ENCODE peak calls at places on chromosomes 7 and 10, in four cellular contexts. U is Kasumi-1; H is stimulated activated naive CD4-positive, alpha-beta T cell; V is fibroblast of pulmonary artery. G is an unnamed sample.

GRCh38 chr7:32515890-32516550 is 20.7 kb downstream of the AVL9 start:
- DNase-seq in U (no peak), H (peak; percentile 11), V (peak; percentile 25), G (no peak)

GRCh38 chr10:103273026-103273425 is 3.9 kb upstream of the INA start:
- DNase-seq in U (no peak), H (no peak), V (peak; percentile 93), G (no peak)

GRCh38 chr7:55273186-55273980 is 91.8 kb upstream of the LANCL2 start:
- DNase-seq in U (no peak), H (no peak), V (no peak), G (no peak)

GRCh38 chr10:44714451-44714850 is 196.7 kb upstream of the TMEM72 start:
- DNase-seq in U (no peak), H (no peak), V (no peak), G (no peak)

GRCh38 chr10:17024461-17024860 is 105.2 kb downstream of the CUBN start:
- DNase-seq in U (no peak), H (no peak), V (no peak), G (no peak)

GRCh38 chr10:10892290-10892875 is 125.3 kb upstream of the CELF2 start:
- DNase-seq in U (no peak), H (no peak), V (no peak), G (no peak)

GRCh38 chr7:44541028-44541869 is at the start of gene NPC1L1:
- DNase-seq in U (no peak), H (no peak), V (no peak), G (no peak)

GRCh38 chr7:2107386-2108085 is 125.2 kb downstream of the MAD1L1 start:
- DNase-seq in U (no peak), H (no peak), V (no peak), G (no peak)

GRCh38 chr10:11162828-11163599 is 145.3 kb downstream of the CELF2 start:
- DNase-seq in U (peak; percentile 100), H (peak; percentile 91), V (no peak), G (peak; percentile 33)

GRCh38 chr10:49594594-49594993 is 15.5 kb upstream of the SLC18A3 start:
- DNase-seq in U (peak; percentile 84), H (no peak), V (peak; percentile 84), G (no peak)

GRCh38 chr7:144834516-144835165 is 1.2 kb downstream of the TPK1 start:
- DNase-seq in U (peak; percentile 73), H (peak; percentile 49), V (peak; percentile 43), G (peak; percentile 2)

GRCh38 chr7:117001283-117001682 is 48.0 kb downstream of the ST7 start:
- DNase-seq in U (no peak), H (no peak), V (no peak), G (no peak)

GRCh38 chr10:79438021-79438698 is 7.3 kb downstream of the ZCCHC24 start:
- DNase-seq in U (no peak), H (no peak), V (no peak), G (no peak)

GRCh38 chr7:121001932-121002754 is 13.6 kb downstream of the CPED1 start:
- DNase-seq in U (no peak), H (no peak), V (peak; percentile 31), G (no peak)

GRCh38 chr10:4079796-4080195 is 294.8 kb upstream of the KLF6 start:
- DNase-seq in U (no peak), H (no peak), V (no peak), G (no peak)

GRCh38 chr7:29274156-29275017 is 79.8 kb downstream of the CHN2 start:
- DNase-seq in U (no peak), H (no peak), V (peak; percentile 49), G (no peak)

GRCh38 chr7:77404635-77405034 is 11.5 kb downstream of the GSAP start:
- DNase-seq in U (no peak), H (no peak), V (no peak), G (no peak)

GRCh38 chr10:8137272-8137680 is 82.8 kb downstream of the GATA3 start:
- DNase-seq in U (no peak), H (peak; percentile 49), V (no peak), G (no peak)

GRCh38 chr10:112744525-112744924 is 205.5 kb upstream of the TCF7L2 start:
- DNase-seq in U (no peak), H (no peak), V (no peak), G (no peak)

GRCh38 chr10:49569031-49569765 is 30.3 kb upstream of the ERCC6 start:
- DNase-seq in U (no peak), H (no peak), V (peak; percentile 84), G (no peak)

GRCh38 chr10:60480865-60481563 is 91.3 kb upstream of the ANK3 start:
- DNase-seq in U (no peak), H (no peak), V (peak; percentile 91), G (no peak)

GRCh38 chr7:149865437-149865836 is 8.3 kb upstream of the ATP6V0E2 start:
- DNase-seq in U (peak; percentile 91), H (peak; percentile 69), V (peak; percentile 62), G (peak; percentile 30)

G was measured in effector CD8-positive, alpha-beta T cell.